ENCODE peak calls at places on chromosomes 7 and 10, in four cellular contexts. E, V, C and B are unnamed samples.

GRCh38 chr10:119688033-119688508 is 36.9 kb downstream of the BAG3 start:
- DNase-seq in E (peak; percentile 54), V (no peak), C (no peak), B (peak; percentile 22)

GRCh38 chr10:92042541-92042940 is 119.0 kb downstream of the BTAF1 start:
- DNase-seq in E (no peak), V (no peak), C (no peak), B (peak; percentile 16)

GRCh38 chr10:127951861-127952574 is 45.1 kb downstream of the PTPRE start:
- DNase-seq in E (no peak), V (no peak), C (no peak), B (no peak)

GRCh38 chr7:156751319-156751718 is 110.7 kb downstream of the RNF32 start:
- DNase-seq in E (no peak), V (no peak), C (no peak), B (no peak)

GRCh38 chr7:124764847-124765400 is 668 bp downstream of the GPR37 start:
- DNase-seq in E (no peak), V (peak; percentile 75), C (no peak), B (no peak)

GRCh38 chr7:85851571-85852193 is 664.8 kb upstream of the SEMA3D start:
- DNase-seq in E (peak; percentile 16), V (no peak), C (no peak), B (peak; percentile 25)

GRCh38 chr7:23966941-23967340 is 256.9 kb downstream of the STK31 start:
- DNase-seq in E (no peak), V (no peak), C (no peak), B (no peak)

GRCh38 chr10:69968830-69969229 is 83.8 kb upstream of the MACROH2A2 start:
- DNase-seq in E (peak; percentile 57), V (peak; percentile 45), C (no peak), B (no peak)

GRCh38 chr10:99658622-99659030 is 683 bp upstream of the ENTPD7 start:
- DNase-seq in E (peak; percentile 39), V (peak; percentile 50), C (no peak), B (no peak)

GRCh38 chr10:99659868-99660366 is 608 bp downstream of the ENTPD7 start:
- DNase-seq in E (no peak), V (no peak), C (no peak), B (no peak)

GRCh38 chr10:99660662-99661369 is 1.5 kb downstream of the ENTPD7 start:
- DNase-seq in E (no peak), V (no peak), C (no peak), B (no peak)

GRCh38 chr10:99659031-99659867 is at the start of gene ENTPD7:
- DNase-seq in E (peak; percentile 93), V (peak; percentile 92), C (peak; percentile 85), B (peak; percentile 93)

GRCh38 chr10:99661370-99661749 is 2.1 kb downstream of the ENTPD7 start:
- DNase-seq in E (no peak), V (no peak), C (no peak), B (no peak)
- H3K4me3 ChIP-seq in E (no peak overlapping the region), V (no peak overlapping the region), C (no peak overlapping the region), B (no peak overlapping the region)

GRCh38 chr7:76430836-76431235 is 6.1 kb downstream of the ZP3 start:
- DNase-seq in E (no peak), V (no peak), C (no peak), B (no peak)
- TF ChIP-seq YY1 in E (no peak), V (no peak), C (no peak), B (no peak)

GRCh38 chr10:114026189-114027040 is 17.3 kb upstream of the ADRB1 start:
- DNase-seq in E (peak; percentile 2), V (no peak), C (peak; percentile 51), B (no peak)
- TF ChIP-seq SUZ12 in E (no peak), V (no peak), C (no peak), B (no peak)

GRCh38 chr10:30999084-30999712 is 32.5 kb downstream of the ZNF438 start:
- DNase-seq in E (no peak), V (no peak), C (no peak), B (no peak)
- H3K4me3 ChIP-seq in E (no peak overlapping the region), V (no peak overlapping the region), C (no peak overlapping the region), B (no peak overlapping the region)

GRCh38 chr7:101915000-101915399 is 97.6 kb downstream of the CUX1 start:
- DNase-seq in E (no peak), V (no peak), C (no peak), B (no peak)
- TF ChIP-seq YY1 in E (no peak), V (no peak), C (no peak), B (no peak)

GRCh38 chr7:99106411-99106810 is 37.5 kb downstream of the SMURF1 start:
- DNase-seq in E (peak; percentile 60), V (no peak), C (no peak), B (no peak)
- TF ChIP-seq SUZ12 in E (no peak), V (no peak), C (no peak), B (no peak)